ENCODE peak calls at places on chromosomes 1 and 21, in seven cellular contexts. N is endodermal cell, Q is gastrocnemius medialis, Y is AG04449, E is K562, S is astrocyte of the cerebellum, O is mucosa of descending colon. P is an unnamed sample.

GRCh38 chr1:167446946-167447345 is 71.4 kb downstream of the CD247 start:
- DNase-seq in N (peak), Q (no peak), Y (no peak), E (no peak), S (no peak), O (no peak), P (no peak)

GRCh38 chr1:183876284-183876683 is 71.4 kb downstream of the RGL1 start:
- DNase-seq in N (no peak), Q (no peak), Y (no peak), E (no peak), S (no peak), O (no peak), P (no peak)

GRCh38 chr1:17768651-17769241 is 13.6 kb downstream of the ACTL8 start:
- DNase-seq in N (peak), Q (no peak), Y (peak), E (no peak), S (peak), O (peak), P (peak)

GRCh38 chr1:46421739-46422138 is 27.6 kb downstream of the FAAH start:
- DNase-seq in N (no peak), Q (no peak), Y (no peak), E (no peak), S (no peak), O (no peak), P (no peak)

GRCh38 chr1:19452221-19452663 is 33.1 kb downstream of the CAPZB start:
- DNase-seq in N (no peak), Q (peak), Y (no peak), E (no peak), S (no peak), O (peak), P (no peak)

GRCh38 chr1:76059461-76059860 is 15.1 kb upstream of the ST6GALNAC3 start:
- DNase-seq in N (no peak), Q (no peak), Y (no peak), E (no peak), S (no peak), O (no peak), P (no peak)

GRCh38 chr21:34276711-34277425 is 86.9 kb upstream of the KCNE2 start:
- DNase-seq in N (no peak), Q (no peak), Y (no peak), E (no peak), S (no peak), O (no peak), P (no peak)

GRCh38 chr21:39866093-39866492 is 1.1 kb upstream of the PCP4 start:
- DNase-seq in N (no peak), Q (no peak), Y (no peak), E (no peak), S (no peak), O (no peak), P (no peak)

GRCh38 chr1:11654571-11655262 is at the start of gene FBXO44:
- DNase-seq in N (peak), Q (peak), Y (no peak), E (peak), S (no peak), O (peak), P (no peak)

GRCh38 chr1:192539450-192540132 is 36.0 kb upstream of the RGS1 start:
- DNase-seq in N (no peak), Q (no peak), Y (peak), E (no peak), S (peak), O (no peak), P (peak)

GRCh38 chr1:192543445-192543844 is 32.1 kb upstream of the RGS1 start:
- DNase-seq in N (no peak), Q (no peak), Y (no peak), E (no peak), S (no peak), O (no peak), P (no peak)

GRCh38 chr1:192535916-192536662 is 39.5 kb upstream of the RGS1 start:
- DNase-seq in N (no peak), Q (no peak), Y (no peak), E (no peak), S (no peak), O (no peak), P (no peak)

DNA sequence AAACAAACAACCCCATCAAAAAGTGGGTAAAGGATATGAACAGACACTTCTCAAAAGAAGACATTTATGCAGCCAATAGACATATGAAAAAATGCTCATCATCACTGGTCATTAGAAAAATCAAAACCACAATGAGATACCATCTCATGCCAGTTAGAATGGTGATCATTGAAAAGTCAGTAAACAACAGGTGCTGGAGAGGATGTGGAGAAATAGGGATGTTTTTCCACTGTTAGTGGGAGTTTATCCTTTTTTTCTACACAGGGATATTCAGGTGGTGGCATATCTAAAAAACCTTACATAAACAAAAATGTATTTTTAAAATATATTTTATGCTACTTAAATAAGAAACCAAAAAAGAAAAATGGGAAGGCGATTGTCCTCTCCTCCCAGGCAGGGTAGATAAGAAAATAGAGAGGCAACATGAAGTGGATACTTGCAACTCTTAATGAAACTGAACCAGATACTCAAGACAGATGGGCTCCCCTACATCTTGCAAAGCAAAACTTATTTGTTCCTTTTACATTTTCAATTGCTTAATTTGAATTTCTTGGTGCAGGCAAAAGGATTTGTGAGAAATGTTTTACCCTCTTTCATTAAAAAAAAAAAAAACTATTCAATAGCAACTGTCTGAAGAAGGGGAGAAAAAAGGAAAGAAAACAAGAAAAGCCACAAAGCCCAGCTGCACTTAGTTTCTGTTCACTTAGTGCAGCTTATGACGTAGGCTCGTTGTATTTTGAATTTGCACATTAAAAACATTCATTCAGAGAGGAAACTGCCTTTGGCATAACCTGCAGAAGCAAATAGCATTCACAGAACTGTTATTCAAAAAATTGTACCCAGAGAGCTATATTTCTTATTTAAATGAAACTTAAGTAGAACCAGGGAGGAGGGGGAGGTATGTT is 36.9 kb upstream of the RGS1 start:
- DNase-seq in N (no peak), Q (no peak), Y (no peak), E (no peak), S (peak), O (no peak), P (no peak)
- H3K4me3 ChIP-seq in N (no peak), Q (no peak), Y (no peak), E (no peak), S (no peak), O (no peak), P (no peak)

GRCh38 chr1:219991511-219991810 is 54.8 kb downstream of the EPRS1 start:
- DNase-seq in N (no peak), Q (no peak), Y (no peak), E (no peak), S (no peak), O (no peak), P (no peak)
- H3K4me3 ChIP-seq in N (no peak), Q (no peak), Y (no peak), E (no peak), S (no peak), O (no peak), P (no peak)

GRCh38 chr1:115293899-115294298 is 44.1 kb downstream of the NGF start:
- DNase-seq in N (no peak), Q (no peak), Y (no peak), E (no peak), S (no peak), O (no peak), P (no peak)

GRCh38 chr1:115291731-115292130 is 46.3 kb downstream of the NGF start:
- DNase-seq in N (no peak), Q (no peak), Y (no peak), E (no peak), S (peak), O (no peak), P (no peak)

GRCh38 chr1:115295904-115296696 is 41.9 kb downstream of the NGF start:
- DNase-seq in N (no peak), Q (no peak), Y (no peak), E (no peak), S (no peak), O (no peak), P (no peak)

GRCh38 chr1:115289940-115290339 is 48.1 kb downstream of the NGF start:
- DNase-seq in N (peak), Q (no peak), Y (no peak), E (no peak), S (no peak), O (no peak), P (no peak)

GRCh38 chr1:115293006-115293405 is 45.0 kb downstream of the NGF start:
- DNase-seq in N (no peak), Q (no peak), Y (no peak), E (no peak), S (no peak), O (no peak), P (no peak)
- H3K4me3 ChIP-seq in N (no peak), Q (no peak), Y (no peak), E (no peak), S (no peak), O (no peak), P (no peak)

GRCh38 chr1:23118957-23119792 is 49.5 kb downstream of the LUZP1 start:
- DNase-seq in N (no peak), Q (no peak), Y (no peak), E (no peak), S (no peak), O (no peak), P (no peak)
- H3K4me3 ChIP-seq in N (no peak), Q (no peak), Y (no peak), E (peak), S (no peak), O (no peak), P (no peak)

GRCh38 chr1:44725309-44725698 is 5.7 kb downstream of the RNU5D-1 start:
- DNase-seq in N (peak), Q (no peak), Y (no peak), E (no peak), S (no peak), O (no peak), P (no peak)

GRCh38 chr1:44733365-44733764 is 2.4 kb upstream of the RNU5D-1 start:
- DNase-seq in N (peak), Q (peak), Y (peak), E (no peak), S (no peak), O (no peak), P (peak)

GRCh38 chr1:44735992-44736391 is 3.6 kb upstream of the KIF2C start:
- DNase-seq in N (no peak), Q (no peak), Y (no peak), E (no peak), S (no peak), O (no peak), P (no peak)

GRCh38 chr1:44733784-44734183 is 2.8 kb upstream of the RNU5D-1 start:
- DNase-seq in N (no peak), Q (no peak), Y (no peak), E (no peak), S (no peak), O (no peak), P (no peak)

GRCh38 chr1:44730741-44731512 is at the start of gene RNU5D-1:
- DNase-seq in N (peak), Q (peak), Y (peak), E (peak), S (peak), O (peak), P (peak)
- H3K4me3 ChIP-seq in N (peak), Q (no peak), Y (peak), E (peak), S (no peak), O (peak), P (peak)

GRCh38 chr1:143497374-143497747 is 474.4 kb downstream of the FAM72C start:
- DNase-seq in N (peak), Q (no peak), Y (no peak), E (no peak), S (no peak), O (peak), P (no peak)
- H3K4me3 ChIP-seq in N (no peak), Q (peak), Y (peak), E (no peak), S (peak), O (no peak), P (peak)

DNA sequence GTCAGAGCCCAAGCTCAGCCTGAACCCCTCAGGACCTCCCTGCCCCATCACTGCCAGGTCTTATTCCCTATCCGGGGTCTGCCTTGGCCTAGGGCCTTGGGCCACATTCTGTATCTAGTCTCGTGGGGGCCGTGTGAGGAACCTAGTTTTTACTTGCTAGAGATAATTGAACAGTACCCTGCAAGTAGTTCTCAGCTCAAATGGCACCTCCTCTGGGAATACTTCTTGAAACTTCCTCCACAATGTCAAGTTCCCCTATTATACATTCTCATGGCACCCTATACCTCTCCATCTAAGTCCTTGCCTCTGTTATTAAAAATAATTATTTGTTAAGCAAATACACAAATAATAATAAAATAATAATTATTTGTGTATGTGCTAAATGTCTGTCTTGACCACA is 32.9 kb upstream of the CSF1 start:
- DNase-seq in N (no peak), Q (no peak), Y (no peak), E (no peak), S (no peak), O (no peak), P (no peak)
- H3K4me3 ChIP-seq in N (no peak), Q (no peak), Y (peak), E (no peak), S (no peak), O (no peak), P (no peak)

DNA sequence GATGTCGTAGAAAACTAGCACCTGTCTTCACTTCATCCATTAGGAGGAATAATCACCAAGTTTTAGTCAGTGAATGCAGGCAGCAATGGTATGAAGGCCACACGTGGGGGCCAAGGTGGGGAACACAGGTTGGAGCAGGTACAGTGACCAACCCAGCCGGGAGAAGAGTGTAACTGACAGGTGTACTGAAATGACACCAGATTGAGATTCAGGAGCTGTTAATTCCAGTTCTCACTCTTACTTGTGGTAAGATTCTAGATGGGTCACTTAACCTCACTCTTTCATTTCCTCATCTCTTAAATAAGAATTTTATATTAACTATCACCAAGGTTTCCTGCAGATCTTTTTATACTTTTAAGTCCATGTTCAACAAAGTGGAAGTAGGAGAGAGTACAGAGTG is 206.2 kb upstream of the PTBP2 start:
- DNase-seq in N (no peak), Q (no peak), Y (no peak), E (no peak), S (no peak), O (no peak), P (no peak)
- H3K4me3 ChIP-seq in N (no peak), Q (no peak), Y (no peak), E (no peak), S (no peak), O (no peak), P (no peak)

P was measured in skeletal muscle cell.